ENCODE peak calls at places on chromosomes 5 and 9, in four cellular contexts. One of them, this sample, is unnamed.

GRCh38 chr5:156474251-156474650 is 147.3 kb downstream of the SGCD start:
- DNase-seq in HepG2: no peak
- DNase-seq in K562: no peak
- DNase-seq in A549: no peak
- DNase-seq in this sample: peak

GRCh38 chr9:81556923-81557322 is 132.4 kb downstream of the TLE1 start:
- DNase-seq in A549: no peak
- DNase-seq in K562: no peak
- DNase-seq in HepG2: no peak
- DNase-seq in this sample: no peak

GRCh38 chr5:90909091-90909503 is 350.5 kb downstream of the ADGRV1 start:
- DNase-seq in K562: no peak
- DNase-seq in A549: no peak
- DNase-seq in HepG2: peak
- DNase-seq in this sample: peak

GRCh38 chr5:33997331-33997983 is 10.4 kb downstream of the AMACR start:
- DNase-seq in HepG2: peak
- DNase-seq in A549: peak
- DNase-seq in K562: no peak
- DNase-seq in this sample: peak

GRCh38 chr9:29211681-29212589 is 1638.7 kb upstream of the C9orf72 start:
- DNase-seq in A549: peak
- DNase-seq in HepG2: peak
- DNase-seq in K562: no peak
- DNase-seq in this sample: no peak

GRCh38 chr5:53779541-53779981 is 219.1 kb downstream of the NDUFS4 start:
- DNase-seq in HepG2: no peak
- DNase-seq in A549: no peak
- DNase-seq in K562: no peak
- DNase-seq in this sample: peak

GRCh38 chr5:113081881-113082546 is 105.4 kb downstream of the DCP2 start:
- DNase-seq in K562: no peak
- DNase-seq in HepG2: no peak
- DNase-seq in A549: no peak
- DNase-seq in this sample: peak

GRCh38 chr5:59251627-59252026 is 641.9 kb downstream of the PDE4D start:
- DNase-seq in K562: no peak
- DNase-seq in HepG2: no peak
- DNase-seq in A549: no peak
- DNase-seq in this sample: no peak

GRCh38 chr9:82535432-82535998 is 527.4 kb downstream of the RASEF start:
- DNase-seq in A549: no peak
- DNase-seq in HepG2: no peak
- DNase-seq in K562: no peak
- DNase-seq in this sample: no peak

GRCh38 chr5:56647109-56647863 is 168.1 kb upstream of the MAP3K1 start:
- DNase-seq in HepG2: no peak
- DNase-seq in K562: no peak
- DNase-seq in A549: no peak
- DNase-seq in this sample: no peak

GRCh38 chr9:28770226-28770625 is 1196.9 kb upstream of the C9orf72 start:
- DNase-seq in A549: no peak
- DNase-seq in K562: no peak
- DNase-seq in HepG2: no peak
- DNase-seq in this sample: no peak

GRCh38 chr9:96014078-96014477 is 138.6 kb downstream of the ERCC6L2 start:
- DNase-seq in K562: no peak
- DNase-seq in A549: no peak
- DNase-seq in HepG2: no peak
- DNase-seq in this sample: no peak

GRCh38 chr9:34501889-34502425 is 20.8 kb downstream of the ENHO start:
- DNase-seq in HepG2: peak
- DNase-seq in A549: no peak
- DNase-seq in K562: no peak
- DNase-seq in this sample: peak

GRCh38 chr5:157744055-157745011 is 821 bp downstream of the LSM11 start:
- DNase-seq in K562: peak
- DNase-seq in A549: no peak
- DNase-seq in HepG2: no peak
- DNase-seq in this sample: no peak

GRCh38 chr5:112929336-112930081 is 7.5 kb upstream of the REEP5 start:
- DNase-seq in HepG2: no peak
- DNase-seq in K562: no peak
- DNase-seq in A549: no peak
- DNase-seq in this sample: peak

GRCh38 chr9:131676431-131676972 is 63.4 kb downstream of the RAPGEF1 start:
- DNase-seq in A549: no peak
- DNase-seq in K562: no peak
- DNase-seq in HepG2: no peak
- DNase-seq in this sample: no peak

GRCh38 chr5:66440202-66440680 is 156.0 kb upstream of the MAST4 start:
- DNase-seq in HepG2: no peak
- DNase-seq in K562: no peak
- DNase-seq in A549: no peak
- DNase-seq in this sample: peak
- TF ChIP-seq MAZ in HepG2: no peak
- TF ChIP-seq MAZ in K562: no peak
- TF ChIP-seq MAZ in A549: no peak
- TF ChIP-seq MAZ in this sample: no peak

GRCh38 chr5:6877986-6878828 is 165.0 kb downstream of the TENT4A start:
- DNase-seq in K562: no peak
- DNase-seq in HepG2: no peak
- DNase-seq in A549: no peak
- DNase-seq in this sample: no peak
- TF ChIP-seq MAFK in K562: no peak
- TF ChIP-seq MAFK in HepG2: no peak
- TF ChIP-seq MAFK in A549: no peak
- TF ChIP-seq MAFK in this sample: no peak

GRCh38 chr5:176730815-176731475 is 79.4 kb upstream of the UNC5A start:
- DNase-seq in HepG2: no peak
- DNase-seq in K562: no peak
- DNase-seq in A549: no peak
- DNase-seq in this sample: no peak
- TF ChIP-seq MAZ in HepG2: no peak
- TF ChIP-seq MAZ in K562: no peak
- TF ChIP-seq MAZ in A549: no peak
- TF ChIP-seq MAZ in this sample: no peak

DNA sequence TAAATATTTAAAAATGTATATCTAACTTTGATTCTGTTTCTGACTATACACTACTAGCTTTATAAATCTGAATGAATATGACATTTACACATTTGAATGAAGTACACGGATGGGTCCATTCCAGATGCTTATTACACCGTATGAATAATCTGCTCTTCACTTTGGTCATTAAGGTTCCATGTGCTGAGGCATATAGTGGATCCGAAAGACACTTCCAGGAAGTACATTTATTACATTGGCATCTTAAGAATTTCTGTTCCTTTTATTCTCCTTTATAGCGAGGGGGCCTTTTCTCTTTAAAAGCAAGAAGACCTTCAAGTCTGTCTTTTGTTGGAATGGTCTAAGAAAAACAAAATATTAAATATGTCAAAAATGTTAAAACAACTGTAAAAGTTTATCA is 147.6 kb downstream of the AUH start:
- DNase-seq in A549: no peak
- DNase-seq in K562: no peak
- DNase-seq in HepG2: no peak
- DNase-seq in this sample: peak
- TF ChIP-seq MAFK in A549: no peak
- TF ChIP-seq MAFK in K562: no peak
- TF ChIP-seq MAFK in HepG2: no peak
- TF ChIP-seq MAFK in this sample: no peak

DNA sequence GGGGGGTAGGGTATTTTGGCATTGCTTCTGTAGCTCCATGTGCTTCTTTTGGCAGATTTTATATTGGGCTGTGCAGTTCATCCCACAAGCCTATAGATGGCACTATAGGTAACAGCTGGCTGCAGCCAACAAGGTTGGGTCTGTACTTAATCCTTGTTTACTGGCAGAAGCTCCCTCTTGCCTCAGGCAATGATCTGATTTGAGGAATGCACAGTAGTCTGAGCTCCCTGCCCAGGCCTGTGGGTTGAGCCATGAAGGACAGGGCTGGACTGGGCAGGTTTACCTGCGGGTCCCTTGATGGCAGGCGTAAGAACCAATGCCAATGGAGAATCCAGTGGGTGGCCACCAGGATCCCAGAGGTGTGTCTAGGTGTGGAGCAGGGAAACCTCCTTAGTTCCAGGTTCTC is 11.7 kb upstream of the OR1J2 start:
- DNase-seq in A549: peak
- DNase-seq in K562: peak
- DNase-seq in HepG2: peak
- DNase-seq in this sample: peak
- TF ChIP-seq MAZ in A549: no peak
- TF ChIP-seq MAZ in K562: no peak
- TF ChIP-seq MAZ in HepG2: no peak
- TF ChIP-seq MAZ in this sample: no peak

DNA sequence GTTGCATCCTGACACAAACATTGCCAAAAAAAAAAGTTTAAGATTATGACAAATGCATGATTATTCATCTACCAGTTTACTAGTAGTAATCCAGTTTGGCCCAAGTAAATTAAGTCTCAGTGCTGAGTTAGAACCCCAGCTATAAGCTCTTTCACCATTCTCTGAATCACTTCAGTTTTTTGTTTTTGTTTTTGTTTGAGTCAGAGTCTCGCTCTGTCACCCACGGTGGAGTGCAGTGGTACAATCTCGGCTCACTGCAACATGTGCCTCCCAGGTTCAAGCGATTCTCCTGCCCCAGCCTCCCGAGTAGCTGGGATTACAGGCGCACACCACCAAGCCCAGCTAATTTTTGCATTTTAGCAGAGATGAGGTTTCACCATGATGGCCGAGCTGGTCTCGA is 1.5 kb upstream of the PCYOX1L start:
- DNase-seq in A549: no peak
- DNase-seq in K562: no peak
- DNase-seq in HepG2: no peak
- DNase-seq in this sample: no peak
- TF ChIP-seq MAFK in A549: no peak
- TF ChIP-seq MAFK in K562: no peak
- TF ChIP-seq MAFK in HepG2: no peak
- TF ChIP-seq MAFK in this sample: no peak

GRCh38 chr5:9268226-9268625 is 277.6 kb downstream of the SEMA5A start:
- DNase-seq in HepG2: no peak
- DNase-seq in A549: no peak
- DNase-seq in K562: no peak
- DNase-seq in this sample: peak

GRCh38 chr5:9263656-9264055 is 282.2 kb downstream of the SEMA5A start:
- DNase-seq in A549: no peak
- DNase-seq in K562: no peak
- DNase-seq in HepG2: no peak
- DNase-seq in this sample: no peak

GRCh38 chr5:9269024-9269423 is 276.9 kb downstream of the SEMA5A start:
- DNase-seq in HepG2: no peak
- DNase-seq in A549: no peak
- DNase-seq in K562: no peak
- DNase-seq in this sample: no peak

DNA sequence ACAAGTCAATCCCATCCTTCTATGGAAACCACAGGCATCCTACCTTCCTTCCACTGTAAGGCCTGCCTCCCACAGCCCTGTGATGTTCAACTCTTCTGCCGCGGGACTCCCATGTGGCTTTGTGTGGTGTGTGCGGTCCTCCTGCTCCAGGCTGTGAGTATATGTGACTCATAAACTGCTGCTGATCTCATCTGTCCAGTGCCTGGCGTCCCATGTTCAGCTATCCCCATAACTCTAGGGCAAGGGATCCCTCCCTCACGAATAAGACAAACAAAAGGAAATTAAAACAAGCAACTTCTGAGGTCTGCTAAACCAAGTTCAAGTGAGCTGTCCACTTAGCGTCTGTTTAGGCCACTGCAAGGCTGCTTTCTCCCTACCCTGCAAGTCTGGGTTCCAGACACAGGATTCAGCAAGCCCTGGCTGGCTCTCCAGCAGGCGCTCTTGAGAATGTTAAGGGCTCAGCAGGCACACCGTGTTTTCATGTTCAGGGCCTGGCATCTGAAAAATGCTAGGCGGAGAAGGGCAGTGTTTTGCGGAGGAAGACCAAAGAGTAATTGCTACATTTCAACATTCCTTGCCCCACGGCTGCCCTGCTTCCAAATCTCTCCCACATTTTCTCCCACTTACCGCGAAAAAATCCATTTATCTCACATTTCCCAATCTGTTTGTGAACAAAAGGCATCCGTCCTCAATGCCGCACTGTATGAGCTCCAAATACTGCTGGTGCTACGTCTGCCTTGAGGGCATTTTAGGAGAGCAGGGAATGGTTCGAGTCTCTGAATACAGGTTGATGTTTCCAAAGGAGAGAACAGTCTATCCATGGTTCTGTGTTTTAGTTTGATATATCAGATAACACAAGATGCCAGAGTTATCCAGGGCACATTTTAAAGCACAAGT is 280.2 kb downstream of the SEMA5A start:
- DNase-seq in HepG2: no peak
- DNase-seq in A549: no peak
- DNase-seq in K562: no peak
- DNase-seq in this sample: peak
- TF ChIP-seq MAZ in HepG2: no peak
- TF ChIP-seq MAZ in A549: no peak
- TF ChIP-seq MAZ in K562: no peak
- TF ChIP-seq MAZ in this sample: peak

DNA sequence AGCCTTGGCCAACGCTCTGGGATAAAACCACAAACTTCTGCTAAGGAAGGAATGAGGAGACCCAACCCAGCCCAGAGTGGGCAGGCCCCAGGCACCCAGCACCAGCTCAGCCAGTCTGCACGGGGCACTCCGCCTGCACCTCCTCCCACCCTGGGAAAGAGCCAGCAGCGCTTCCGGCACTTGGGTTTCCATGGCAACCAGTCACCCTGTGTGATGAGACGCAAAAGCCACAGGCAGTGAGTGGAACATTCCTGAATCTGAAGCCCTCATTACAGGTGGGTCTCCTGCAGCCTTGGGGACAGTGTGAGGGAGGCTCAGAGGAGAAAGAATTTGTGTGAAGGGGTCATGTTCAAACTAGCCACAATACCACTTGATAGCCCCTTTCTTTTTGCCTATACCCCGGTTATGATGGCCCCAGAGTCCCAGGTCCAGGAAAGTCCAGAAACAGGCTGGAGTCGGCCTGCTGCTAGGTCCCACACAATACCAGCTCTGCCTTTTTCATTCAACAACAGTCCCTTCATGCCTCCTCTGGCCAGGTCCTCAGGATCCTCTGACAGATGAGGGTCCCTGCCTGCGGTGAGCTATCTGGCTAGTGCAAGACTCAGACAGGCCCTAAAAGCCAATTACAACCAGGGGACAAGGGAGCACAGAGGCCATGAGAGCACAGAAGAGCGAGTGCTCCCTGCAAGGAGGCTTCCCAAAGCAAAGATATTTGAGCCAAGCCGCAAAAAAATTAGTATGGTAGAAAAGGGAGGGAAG is 85.0 kb upstream of the ZBTB43 start:
- DNase-seq in K562: peak
- DNase-seq in HepG2: peak
- DNase-seq in A549: no peak
- DNase-seq in this sample: peak
- TF ChIP-seq MAFK in K562: no peak
- TF ChIP-seq MAFK in HepG2: no peak
- TF ChIP-seq MAFK in A549: no peak
- TF ChIP-seq MAFK in this sample: no peak